ENCODE peak calls at places on chromosomes 16 and 17, in five cellular contexts. X is foreskin keratinocyte; G is CD8-positive, alpha-beta T cell; U is left lung; S is activated naive CD4-positive, alpha-beta T cell treated with anti-CD3 and anti-CD28 coated beads, Interleukin-2, amount 50 U/mL, for 72 hours. Q is an unnamed sample.

GRCh38 chr16:8173111-8173644 is 417.1 kb downstream of the TMEM114 start:
- ATAC-seq in X (peak; percentile 44), G (no peak), U (peak; percentile 94), S (no peak), Q (no peak)

GRCh38 chr17:43530303-43531081 is 15.6 kb downstream of the ETV4 start:
- ATAC-seq in X (peak; percentile 20), G (no peak), U (peak; percentile 81), S (no peak), Q (no peak)

GRCh38 chr16:81076566-81077076 is 417 bp downstream of the C16orf46 start:
- ATAC-seq in X (peak; percentile 90), G (peak; percentile 88), U (peak; percentile 96), S (peak; percentile 89), Q (peak; percentile 83)

GRCh38 chr16:7343271-7343670 is 10.6 kb downstream of the RBFOX1 start:
- ATAC-seq in X (no peak), G (no peak), U (no peak), S (no peak), Q (no peak)

GRCh38 chr16:1057252-1057932 is 15.2 kb upstream of the SSTR5 start:
- ATAC-seq in X (no peak), G (peak; percentile 71), U (peak; percentile 64), S (peak; percentile 85), Q (peak; percentile 50)

GRCh38 chr17:56992364-56992763 is 14.4 kb downstream of the SCPEP1 start:
- ATAC-seq in X (no peak), G (no peak), U (no peak), S (no peak), Q (no peak)

GRCh38 chr17:681738-682137 is 32.9 kb downstream of the VPS53 start:
- ATAC-seq in X (no peak), G (no peak), U (no peak), S (no peak), Q (no peak)

GRCh38 chr16:67910162-67910561 is 17.1 kb downstream of the PSKH1 start:
- ATAC-seq in X (peak; percentile 79), G (peak; percentile 55), U (peak; percentile 26), S (peak; percentile 90), Q (no peak)

GRCh38 chr16:85616608-85617311 is 3.6 kb downstream of the GSE1 start:
- ATAC-seq in X (no peak), G (no peak), U (no peak), S (no peak), Q (no peak)

GRCh38 chr17:12591336-12591735 is 74.4 kb upstream of the MYOCD start:
- ATAC-seq in X (peak; percentile 40), G (no peak), U (no peak), S (no peak), Q (no peak)

GRCh38 chr17:74037320-74037719 is 166.2 kb upstream of the RPL38 start:
- ATAC-seq in X (peak; percentile 49), G (no peak), U (no peak), S (no peak), Q (no peak)

GRCh38 chr16:10738231-10739077 is 5.2 kb upstream of the NUBP1 start:
- ATAC-seq in X (peak; percentile 55), G (no peak), U (peak; percentile 43), S (peak; percentile 69), Q (peak; percentile 68)

GRCh38 chr17:83155128-83156081 is 76.0 kb downstream of the METRNL start:
- ATAC-seq in X (no peak), G (no peak), U (peak; percentile 63), S (peak; percentile 43), Q (peak; percentile 38)

GRCh38 chr16:30997887-30998711 is 12.3 kb downstream of the STX1B start:
- ATAC-seq in X (peak; percentile 70), G (no peak), U (peak; percentile 47), S (no peak), Q (no peak)

GRCh38 chr16:76800196-76800595 is 390.8 kb upstream of the MON1B start:
- ATAC-seq in X (no peak), G (no peak), U (no peak), S (no peak), Q (no peak)

GRCh38 chr16:27175888-27176287 is 27.4 kb upstream of the KDM8 start:
- ATAC-seq in X (no peak), G (no peak), U (no peak), S (no peak), Q (no peak)

GRCh38 chr16:23597003-23597756 is 1.1 kb upstream of the NDUFAB1 start:
- ATAC-seq in X (no peak), G (no peak), U (no peak), S (no peak), Q (no peak)

GRCh38 chr17:75908201-75908600 is 3.5 kb upstream of the MRPL38 start:
- ATAC-seq in X (no peak), G (no peak), U (peak; percentile 50), S (no peak), Q (no peak)

GRCh38 chr16:19697756-19698318 is 20.2 kb downstream of the KNOP1 start:
- ATAC-seq in X (no peak), G (no peak), U (no peak), S (no peak), Q (no peak)

GRCh38 chr16:20879175-20880053 is 20.7 kb downstream of the DCUN1D3 start:
- ATAC-seq in X (peak; percentile 76), G (no peak), U (peak; percentile 27), S (peak; percentile 43), Q (peak; percentile 51)

Q was measured in activated CD4-positive, CD25-positive, alpha-beta regulatory T cell treated with anti-CD3 and anti-CD28 coated beads, Interleukin-2, amount 50 U/mL, for 24 hours.